ENCODE peak calls at places on chromosome X, in five cellular contexts. N, J, H, V and Q are unnamed samples.

GRCh38 chrX:97398030-97398551 is 514.4 kb downstream of the RPA4 start:
- DNase-seq in N (no peak), J (peak), H (no peak), V (no peak), Q (no peak)

GRCh38 chrX:39771089-39771488 is 326.7 kb downstream of the BCOR start:
- DNase-seq in N (no peak), J (no peak), H (no peak), V (no peak), Q (no peak)

GRCh38 chrX:37491686-37492085 is 79.8 kb upstream of the LANCL3 start:
- DNase-seq in N (no peak), J (no peak), H (no peak), V (no peak), Q (no peak)

GRCh38 chrX:108224727-108225455 is 133.3 kb downstream of the ATG4A start:
- DNase-seq in N (no peak), J (peak), H (peak), V (no peak), Q (no peak)

GRCh38 chrX:153687121-153688039 is at the start of gene SLC6A8:
- DNase-seq in N (peak), J (no peak), H (peak), V (no peak), Q (no peak)

GRCh38 chrX:153793291-153793690 is 884 bp downstream of the IDH3G start:
- DNase-seq in N (no peak), J (peak), H (no peak), V (no peak), Q (no peak)

GRCh38 chrX:150587585-150588503 is 19.4 kb downstream of the MTM1 start:
- DNase-seq in N (no peak), J (peak), H (no peak), V (peak), Q (no peak)

GRCh38 chrX:13087322-13088154 is 43.1 kb upstream of the FAM9C start:
- DNase-seq in N (peak), J (no peak), H (no peak), V (peak), Q (peak)

GRCh38 chrX:134377537-134377936 is 82.4 kb upstream of the HPRT1 start:
- DNase-seq in N (no peak), J (peak), H (no peak), V (no peak), Q (peak)

GRCh38 chrX:41145920-41146608 is 60.8 kb downstream of the USP9X start:
- DNase-seq in N (no peak), J (no peak), H (no peak), V (no peak), Q (peak)

GRCh38 chrX:85922821-85923220 is 124.5 kb downstream of the CHM start:
- DNase-seq in N (no peak), J (no peak), H (no peak), V (no peak), Q (peak)

GRCh38 chrX:54042609-54043010 is 1.7 kb downstream of the PHF8 start:
- DNase-seq in N (peak), J (peak), H (peak), V (peak), Q (no peak)